ENCODE peak calls at places on chromosome 5, in four cellular contexts. V is ovary, G is H1, E is A549. W is an unnamed sample.

GRCh38 chr5:163770625-163771024 is 265.2 kb downstream of the MAT2B start:
- DNase-seq in V (no peak), G (no peak), E (no peak), W (no peak)

GRCh38 chr5:157670662-157671591 is at the start of gene C5orf52:
- DNase-seq in V (peak; percentile 60), G (no peak), E (peak; percentile 35), W (no peak)

GRCh38 chr5:65128226-65128625 is 353.5 kb downstream of the ADAMTS6 start:
- DNase-seq in V (no peak), G (no peak), E (no peak), W (no peak)

GRCh38 chr5:33834334-33834733 is 57.5 kb downstream of the ADAMTS12 start:
- DNase-seq in V (no peak), G (no peak), E (no peak), W (no peak)

GRCh38 chr5:360277-361027 is 38.9 kb downstream of the AHRR start:
- DNase-seq in V (no peak), G (no peak), E (no peak), W (no peak)

GRCh38 chr5:107806705-107807104 is 136.0 kb upstream of the EFNA5 start:
- DNase-seq in V (no peak), G (no peak), E (peak; percentile 48), W (no peak)

GRCh38 chr5:37667846-37668245 is 172.0 kb downstream of the GDNF start:
- DNase-seq in V (no peak), G (no peak), E (peak; percentile 31), W (no peak)

GRCh38 chr5:154421868-154422267 is 23.9 kb upstream of the SAP30L start:
- DNase-seq in V (no peak), G (no peak), E (peak; percentile 37), W (no peak)

GRCh38 chr5:97229196-97229595 is 46.1 kb upstream of the RIOK2 start:
- DNase-seq in V (no peak), G (no peak), E (no peak), W (peak; percentile 34)

GRCh38 chr5:100161868-100162267 is 373.3 kb upstream of the FAM174A start:
- DNase-seq in V (no peak), G (no peak), E (no peak), W (no peak)

GRCh38 chr5:82018462-82018861 is 46.6 kb downstream of the ATG10 start:
- DNase-seq in V (no peak), G (no peak), E (peak; percentile 5), W (no peak)

GRCh38 chr5:139651863-139652787 is 4.0 kb downstream of the CXXC5 start:
- DNase-seq in V (peak; percentile 64), G (no peak), E (peak; percentile 64), W (peak; percentile 86)

GRCh38 chr5:50666261-50667078 is at the start of gene PARP8:
- DNase-seq in V (peak; percentile 69), G (no peak), E (no peak), W (peak; percentile 51)

GRCh38 chr5:77214151-77214550 is 3.7 kb downstream of the PDE8B start:
- DNase-seq in V (no peak), G (no peak), E (no peak), W (no peak)

GRCh38 chr5:83430130-83431010 is 41.2 kb upstream of the VCAN start:
- DNase-seq in V (no peak), G (peak; percentile 56), E (peak; percentile 64), W (peak; percentile 55)

GRCh38 chr5:176985516-176985915 is 21.1 kb downstream of the UIMC1 start:
- DNase-seq in V (no peak), G (no peak), E (no peak), W (no peak)

GRCh38 chr5:10695759-10696543 is 65.1 kb downstream of the DAP start:
- DNase-seq in V (no peak), G (no peak), E (no peak), W (no peak)

GRCh38 chr5:153629027-153629426 is 138.6 kb downstream of the GRIA1 start:
- DNase-seq in V (peak; percentile 29), G (peak; percentile 60), E (peak; percentile 56), W (no peak)

GRCh38 chr5:98768160-98769005 is 5.1 kb upstream of the RGMB start:
- DNase-seq in V (peak; percentile 35), G (peak; percentile 70), E (peak; percentile 52), W (peak; percentile 37)

GRCh38 chr5:144247131-144247530 is 76.5 kb downstream of the KCTD16 start:
- DNase-seq in V (no peak), G (no peak), E (no peak), W (no peak)

GRCh38 chr5:1657161-1657741 is 133.5 kb upstream of the LPCAT1 start:
- DNase-seq in V (no peak), G (no peak), E (no peak), W (no peak)

GRCh38 chr5:98432378-98432777 is 341.1 kb upstream of the RGMB start:
- DNase-seq in V (no peak), G (peak; percentile 50), E (no peak), W (no peak)

GRCh38 chr5:140174472-140175366 is at the start of gene CYSTM1:
- DNase-seq in V (peak; percentile 99), G (peak; percentile 94), E (peak; percentile 98), W (peak; percentile 99)

GRCh38 chr5:1522601-1523479 is 920 bp downstream of the LPCAT1 start:
- DNase-seq in V (peak; percentile 44), G (no peak), E (no peak), W (peak; percentile 38)

GRCh38 chr5:95392593-95393182 is 1.5 kb downstream of the FAM81B start:
- DNase-seq in V (no peak), G (no peak), E (peak; percentile 20), W (no peak)

GRCh38 chr5:6584101-6584645 is 48.7 kb downstream of the NSUN2 start:
- DNase-seq in V (no peak), G (no peak), E (no peak), W (no peak)

GRCh38 chr5:757931-758697 is 26.4 kb downstream of the ZDHHC11B start:
- DNase-seq in V (no peak), G (no peak), E (no peak), W (peak; percentile 37)

GRCh38 chr5:33565304-33565703 is 124.5 kb downstream of the TARS1 start:
- DNase-seq in V (peak; percentile 56), G (no peak), E (no peak), W (no peak)

GRCh38 chr5:103472820-103473219 is 89.8 kb downstream of the NUDT12 start:
- DNase-seq in V (no peak), G (no peak), E (peak; percentile 55), W (no peak)

GRCh38 chr5:139804800-139805397 is 9.3 kb downstream of the PSD2 start:
- DNase-seq in V (no peak), G (no peak), E (no peak), W (no peak)

GRCh38 chr5:170173227-170173626 is 59.6 kb upstream of the C5orf58 start:
- DNase-seq in V (no peak), G (no peak), E (peak; percentile 52), W (no peak)

GRCh38 chr5:40089269-40089668 is 590.4 kb upstream of the PTGER4 start:
- DNase-seq in V (no peak), G (no peak), E (peak; percentile 28), W (no peak)

GRCh38 chr5:64569880-64570279 is 64.1 kb downstream of the RGS7BP start:
- DNase-seq in V (no peak), G (no peak), E (no peak), W (no peak)

GRCh38 chr5:172255444-172255843 is 28.1 kb downstream of the UBTD2 start:
- DNase-seq in V (no peak), G (no peak), E (no peak), W (no peak)

GRCh38 chr5:7396169-7397004 is 449 bp downstream of the ADCY2 start:
- DNase-seq in V (peak; percentile 57), G (no peak), E (no peak), W (no peak)

GRCh38 chr5:55856511-55857246 is 5.5 kb downstream of the IL31RA start:
- DNase-seq in V (no peak), G (no peak), E (no peak), W (no peak)

GRCh38 chr5:10702040-10702629 is 58.9 kb downstream of the DAP start:
- DNase-seq in V (peak; percentile 70), G (no peak), E (no peak), W (peak; percentile 43)

DNA sequence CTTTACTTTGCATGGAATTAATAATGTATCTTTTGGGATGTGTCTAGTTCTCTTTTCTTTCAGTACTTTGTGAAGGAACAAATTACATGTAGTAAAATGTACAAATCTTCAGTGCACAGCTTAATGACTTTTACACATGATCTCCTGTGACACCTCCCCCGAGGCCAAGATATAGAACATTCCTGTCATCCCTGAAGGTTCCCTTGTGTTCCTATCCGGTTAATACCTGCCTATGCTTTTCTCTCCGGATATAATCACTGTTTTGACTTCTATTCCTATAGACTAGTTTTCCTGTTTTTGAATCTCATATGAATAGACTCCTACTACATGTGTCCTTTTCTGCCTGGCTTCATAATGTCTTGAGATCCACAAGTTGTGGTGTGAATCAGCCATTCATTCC is 21.5 kb downstream of the STC2 start:
- DNase-seq in V (no peak), G (no peak), E (no peak), W (no peak)
- TF ChIP-seq EP300 in V (no peak), G (no peak), E (no peak), W (no peak)

DNA sequence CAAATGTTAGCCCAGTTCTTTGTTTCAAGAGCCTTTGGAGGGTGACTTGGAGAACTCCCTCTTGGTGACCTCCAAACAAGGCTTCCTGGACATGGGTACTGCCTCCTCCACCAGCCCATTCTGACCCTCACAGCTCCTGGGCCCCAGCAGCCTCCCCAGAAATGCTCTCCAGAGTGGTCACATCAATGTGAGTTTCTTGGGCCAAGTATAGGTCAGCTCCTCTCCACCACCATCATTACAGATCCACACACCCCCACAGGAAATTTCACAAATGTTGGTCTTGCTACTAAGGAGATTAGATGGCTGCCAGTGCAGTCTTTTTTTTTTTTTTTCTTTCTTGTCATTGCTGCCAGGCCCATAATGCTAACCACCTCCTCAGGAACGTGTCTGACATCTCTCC is 410.7 kb downstream of the DTWD2 start:
- DNase-seq in V (no peak), G (no peak), E (no peak), W (no peak)
- TF ChIP-seq CTCF in V (no peak), G (no peak), E (no peak), W (no peak)

GRCh38 chr5:143190260-143190810 is 213.2 kb downstream of the NR3C1 start:
- DNase-seq in V (no peak), G (no peak), E (no peak), W (no peak)

GRCh38 chr5:143186623-143187022 is 216.9 kb downstream of the NR3C1 start:
- DNase-seq in V (no peak), G (no peak), E (no peak), W (no peak)

GRCh38 chr5:143188083-143188482 is 215.4 kb downstream of the NR3C1 start:
- DNase-seq in V (no peak), G (no peak), E (no peak), W (no peak)

GRCh38 chr5:143188692-143189091 is 214.8 kb downstream of the NR3C1 start:
- DNase-seq in V (no peak), G (no peak), E (no peak), W (no peak)

GRCh38 chr5:143187495-143187894 is 216.0 kb downstream of the NR3C1 start:
- DNase-seq in V (no peak), G (no peak), E (no peak), W (no peak)
- TF ChIP-seq POLR2A in V (no peak), G (no peak), E (no peak), W (no peak)

DNA sequence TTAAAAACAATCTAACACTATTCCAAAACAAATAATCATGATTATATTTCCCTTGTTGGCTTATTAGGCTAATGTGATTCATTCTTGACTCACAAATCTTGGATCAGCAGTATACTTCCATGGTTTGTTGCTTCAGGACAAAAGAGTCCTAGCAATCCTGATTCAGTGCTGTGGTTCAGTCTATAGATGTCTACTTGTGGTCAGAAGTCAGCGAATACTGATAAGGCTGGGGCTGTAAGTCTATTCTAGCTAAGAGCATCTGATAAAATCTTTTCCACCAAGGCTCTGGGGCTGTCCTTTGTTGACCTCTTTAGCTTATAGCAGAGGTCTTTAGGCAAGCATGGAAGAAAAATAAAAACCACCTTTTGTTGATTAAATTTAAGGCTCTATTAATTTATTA is 4.4 kb upstream of the SMIM3 start:
- DNase-seq in V (no peak), G (no peak), E (no peak), W (no peak)
- TF ChIP-seq EP300 in V (no peak), G (no peak), E (no peak), W (no peak)